ENCODE peak calls at places on chromosome 22, in nine cellular contexts. U, O, L, Y, P, R, B, N and G are unnamed samples.

GRCh38 chr22:19648419-19648929 is 65.8 kb upstream of the SEPTIN5 start:
- DNase-seq in U (no peak), O (no peak), L (no peak), Y (no peak), P (no peak), R (no peak), B (no peak), N (no peak), G (no peak)

GRCh38 chr22:20646377-20646776 is 127.5 kb upstream of the SERPIND1 start:
- DNase-seq in U (no peak), O (no peak), L (no peak), Y (no peak), P (no peak), R (no peak), B (no peak), N (no peak), G (no peak)

GRCh38 chr22:44411226-44412135 is 86.6 kb downstream of the RTL6 start:
- DNase-seq in U (no peak), O (no peak), L (peak), Y (peak), P (no peak), R (no peak), B (no peak), N (no peak), G (peak)

GRCh38 chr22:19244600-19245352 is 46.7 kb downstream of the CLTCL1 start:
- DNase-seq in U (no peak), O (no peak), L (no peak), Y (no peak), P (no peak), R (no peak), B (no peak), N (no peak), G (no peak)

GRCh38 chr22:31995046-31995445 is 48.0 kb upstream of the SLC5A1 start:
- DNase-seq in U (no peak), O (no peak), L (no peak), Y (no peak), P (no peak), R (no peak), B (no peak), N (no peak), G (no peak)

GRCh38 chr22:23000657-23001439 is 69.5 kb upstream of the GNAZ start:
- DNase-seq in U (no peak), O (no peak), L (no peak), Y (no peak), P (no peak), R (no peak), B (no peak), N (no peak), G (no peak)

GRCh38 chr22:38572065-38572464 is 2.1 kb upstream of the DMC1 start:
- DNase-seq in U (no peak), O (peak), L (peak), Y (peak), P (peak), R (peak), B (peak), N (peak), G (peak)

GRCh38 chr22:37499006-37499707 is 13.0 kb upstream of the MFNG start:
- DNase-seq in U (no peak), O (no peak), L (no peak), Y (no peak), P (no peak), R (no peak), B (no peak), N (no peak), G (no peak)

GRCh38 chr22:38097557-38098409 is 12.7 kb downstream of the BAIAP2L2 start:
- DNase-seq in U (no peak), O (peak), L (no peak), Y (peak), P (no peak), R (no peak), B (no peak), N (no peak), G (peak)

GRCh38 chr22:37973271-37974170 is 10.8 kb downstream of the SOX10 start:
- DNase-seq in U (no peak), O (no peak), L (no peak), Y (no peak), P (no peak), R (no peak), B (no peak), N (no peak), G (no peak)

GRCh38 chr22:42364641-42365336 is 67.4 kb downstream of the NFAM1 start:
- DNase-seq in U (no peak), O (no peak), L (no peak), Y (peak), P (no peak), R (no peak), B (no peak), N (no peak), G (peak)

GRCh38 chr22:21100149-21101032 is 54.6 kb downstream of the LRRC74B start:
- DNase-seq in U (no peak), O (no peak), L (no peak), Y (no peak), P (no peak), R (no peak), B (no peak), N (no peak), G (no peak)

GRCh38 chr22:39797528-39798147 is 95.9 kb downstream of the ENTHD1 start:
- DNase-seq in U (no peak), O (no peak), L (no peak), Y (no peak), P (no peak), R (no peak), B (no peak), N (no peak), G (no peak)

GRCh38 chr22:27303718-27304117 is 497.8 kb downstream of the MN1 start:
- DNase-seq in U (no peak), O (no peak), L (no peak), Y (no peak), P (no peak), R (no peak), B (no peak), N (no peak), G (no peak)

GRCh38 chr22:49202226-49202625 is 625.4 kb downstream of the BRD1 start:
- DNase-seq in U (no peak), O (no peak), L (no peak), Y (no peak), P (no peak), R (no peak), B (no peak), N (no peak), G (no peak)

GRCh38 chr22:25488244-25489020 is 76.0 kb upstream of the GRK3 start:
- DNase-seq in U (no peak), O (no peak), L (peak), Y (no peak), P (no peak), R (peak), B (no peak), N (peak), G (peak)

GRCh38 chr22:26751217-26751616 is 93.8 kb downstream of the MIAT start:
- DNase-seq in U (no peak), O (peak), L (no peak), Y (peak), P (no peak), R (no peak), B (no peak), N (no peak), G (peak)

GRCh38 chr22:43437871-43438475 is 26.2 kb downstream of the MPPED1 start:
- DNase-seq in U (no peak), O (no peak), L (no peak), Y (no peak), P (no peak), R (no peak), B (no peak), N (no peak), G (no peak)

GRCh38 chr22:44369241-44369652 is 56.5 kb upstream of the SHISAL1 start:
- DNase-seq in U (no peak), O (peak), L (no peak), Y (no peak), P (no peak), R (no peak), B (no peak), N (no peak), G (no peak)

GRCh38 chr22:34973926-34974325 is 92.0 kb upstream of the ISX start:
- DNase-seq in U (no peak), O (no peak), L (no peak), Y (no peak), P (no peak), R (no peak), B (no peak), N (no peak), G (peak)

GRCh38 chr22:44444341-44445306 is 53.4 kb downstream of the RTL6 start:
- DNase-seq in U (no peak), O (no peak), L (no peak), Y (peak), P (no peak), R (no peak), B (no peak), N (no peak), G (peak)

GRCh38 chr22:17120281-17120680 is 879 bp downstream of the TMEM121B start:
- DNase-seq in U (no peak), O (peak), L (no peak), Y (peak), P (peak), R (no peak), B (peak), N (peak), G (peak)

GRCh38 chr22:47596176-47596690 is 833.8 kb downstream of the TBC1D22A start:
- DNase-seq in U (no peak), O (no peak), L (no peak), Y (no peak), P (no peak), R (no peak), B (no peak), N (no peak), G (no peak)

GRCh38 chr22:36017661-36018091 is 10.9 kb downstream of the RBFOX2 start:
- DNase-seq in U (no peak), O (no peak), L (no peak), Y (no peak), P (no peak), R (peak), B (no peak), N (no peak), G (peak)

GRCh38 chr22:44365832-44366231 is 53.1 kb upstream of the SHISAL1 start:
- DNase-seq in U (no peak), O (no peak), L (no peak), Y (no peak), P (no peak), R (no peak), B (no peak), N (no peak), G (no peak)

GRCh38 chr22:31678748-31679147 is 16.7 kb upstream of the PISD start:
- DNase-seq in U (no peak), O (no peak), L (no peak), Y (no peak), P (no peak), R (no peak), B (no peak), N (no peak), G (no peak)

GRCh38 chr22:41524283-41524682 is 20.0 kb downstream of the POLR3H start:
- DNase-seq in U (peak), O (no peak), L (no peak), Y (no peak), P (no peak), R (no peak), B (no peak), N (no peak), G (no peak)

GRCh38 chr22:38203090-38203810 is 1.5 kb downstream of the MAFF start:
- DNase-seq in U (no peak), O (no peak), L (peak), Y (peak), P (peak), R (peak), B (peak), N (peak), G (peak)

GRCh38 chr22:38882480-38882879 is 10.5 kb upstream of the CBX6 start:
- DNase-seq in U (no peak), O (no peak), L (no peak), Y (no peak), P (no peak), R (no peak), B (no peak), N (no peak), G (no peak)

GRCh38 chr22:50169774-50170341 is 673 bp upstream of the PANX2 start:
- DNase-seq in U (no peak), O (no peak), L (no peak), Y (no peak), P (no peak), R (peak), B (no peak), N (peak), G (no peak)

GRCh38 chr22:23836281-23836680 is 2.5 kb downstream of the DERL3 start:
- DNase-seq in U (no peak), O (no peak), L (no peak), Y (no peak), P (no peak), R (no peak), B (no peak), N (no peak), G (no peak)

GRCh38 chr22:49637255-49637760 is 190.4 kb downstream of the BRD1 start:
- DNase-seq in U (no peak), O (no peak), L (no peak), Y (no peak), P (no peak), R (no peak), B (no peak), N (no peak), G (no peak)

GRCh38 chr22:39240841-39241631 is 3.7 kb downstream of the PDGFB start:
- DNase-seq in U (peak), O (no peak), L (no peak), Y (peak), P (no peak), R (peak), B (no peak), N (peak), G (peak)

GRCh38 chr22:30881361-30882180 is 87.0 kb downstream of the MORC2 start:
- DNase-seq in U (no peak), O (no peak), L (no peak), Y (peak), P (no peak), R (no peak), B (no peak), N (no peak), G (peak)